ENCODE peak calls at places on chromosomes 6 and 20, in eight cellular contexts. One of them, this sample, is unnamed.

GRCh38 chr20:61057313-61058171 is 194.5 kb upstream of the CDH4 start:
- DNase-seq in A549: no peak
- DNase-seq in BJ: no peak
- DNase-seq in brain microvascular endothelial cell: no peak
- DNase-seq in lung: no peak
- DNase-seq in psoas muscle: no peak
- DNase-seq in AG10803: no peak
- DNase-seq in fibroblast of mammary gland: no peak
- DNase-seq in this sample: no peak

GRCh38 chr6:12261502-12261901 is 28.7 kb upstream of the EDN1 start:
- DNase-seq in BJ: no peak
- DNase-seq in AG10803: no peak
- DNase-seq in brain microvascular endothelial cell: no peak
- DNase-seq in psoas muscle: no peak
- DNase-seq in lung: no peak
- DNase-seq in A549: no peak
- DNase-seq in fibroblast of mammary gland: no peak
- DNase-seq in this sample: no peak

GRCh38 chr20:45589725-45590124 is 10.6 kb upstream of the WFDC8 start:
- DNase-seq in AG10803: no peak
- DNase-seq in BJ: no peak
- DNase-seq in brain microvascular endothelial cell: no peak
- DNase-seq in psoas muscle: no peak
- DNase-seq in lung: no peak
- DNase-seq in A549: no peak
- DNase-seq in fibroblast of mammary gland: no peak
- DNase-seq in this sample: peak; percentile 9

GRCh38 chr6:56246544-56246940 is 838 bp downstream of the COL21A1 start:
- DNase-seq in BJ: no peak
- DNase-seq in A549: no peak
- DNase-seq in AG10803: no peak
- DNase-seq in lung: no peak
- DNase-seq in fibroblast of mammary gland: no peak
- DNase-seq in brain microvascular endothelial cell: no peak
- DNase-seq in psoas muscle: no peak
- DNase-seq in this sample: no peak

GRCh38 chr20:51287628-51288413 is 254.7 kb downstream of the NFATC2 start:
- DNase-seq in BJ: no peak
- DNase-seq in AG10803: no peak
- DNase-seq in A549: no peak
- DNase-seq in lung: no peak
- DNase-seq in fibroblast of mammary gland: no peak
- DNase-seq in psoas muscle: no peak
- DNase-seq in brain microvascular endothelial cell: no peak
- DNase-seq in this sample: no peak

GRCh38 chr6:71592641-71593040 is 293.7 kb upstream of the RIMS1 start:
- DNase-seq in fibroblast of mammary gland: no peak
- DNase-seq in A549: no peak
- DNase-seq in psoas muscle: no peak
- DNase-seq in BJ: no peak
- DNase-seq in brain microvascular endothelial cell: no peak
- DNase-seq in AG10803: no peak
- DNase-seq in lung: no peak
- DNase-seq in this sample: no peak

GRCh38 chr6:40376113-40376650 is 211.0 kb downstream of the LRFN2 start:
- DNase-seq in BJ: no peak
- DNase-seq in AG10803: no peak
- DNase-seq in lung: no peak
- DNase-seq in psoas muscle: no peak
- DNase-seq in A549: no peak
- DNase-seq in brain microvascular endothelial cell: no peak
- DNase-seq in fibroblast of mammary gland: no peak
- DNase-seq in this sample: no peak

GRCh38 chr6:129889580-129889979 is 28.5 kb upstream of the TMEM244 start:
- DNase-seq in lung: no peak
- DNase-seq in A549: no peak
- DNase-seq in psoas muscle: no peak
- DNase-seq in BJ: peak; percentile 56
- DNase-seq in AG10803: peak; percentile 74
- DNase-seq in fibroblast of mammary gland: peak; percentile 94
- DNase-seq in brain microvascular endothelial cell: peak; percentile 88
- DNase-seq in this sample: no peak

GRCh38 chr6:108546079-108547049 is 14.4 kb upstream of the FOXO3 start:
- DNase-seq in fibroblast of mammary gland: no peak
- DNase-seq in A549: no peak
- DNase-seq in brain microvascular endothelial cell: no peak
- DNase-seq in lung: no peak
- DNase-seq in BJ: no peak
- DNase-seq in psoas muscle: no peak
- DNase-seq in AG10803: no peak
- DNase-seq in this sample: no peak

GRCh38 chr6:109441069-109441816 is 719 bp downstream of the SMPD2 start:
- DNase-seq in psoas muscle: peak; percentile 73
- DNase-seq in A549: peak; percentile 60
- DNase-seq in brain microvascular endothelial cell: no peak
- DNase-seq in fibroblast of mammary gland: peak; percentile 31
- DNase-seq in lung: peak; percentile 55
- DNase-seq in AG10803: peak; percentile 40
- DNase-seq in BJ: no peak
- DNase-seq in this sample: no peak

GRCh38 chr20:25313608-25314007 is 65.7 kb downstream of the PYGB start:
- DNase-seq in AG10803: no peak
- DNase-seq in brain microvascular endothelial cell: no peak
- DNase-seq in BJ: no peak
- DNase-seq in fibroblast of mammary gland: no peak
- DNase-seq in A549: no peak
- DNase-seq in lung: no peak
- DNase-seq in psoas muscle: no peak
- DNase-seq in this sample: no peak

GRCh38 chr6:101931766-101932165 is 538.3 kb downstream of the GRIK2 start:
- DNase-seq in psoas muscle: no peak
- DNase-seq in A549: no peak
- DNase-seq in BJ: no peak
- DNase-seq in brain microvascular endothelial cell: no peak
- DNase-seq in fibroblast of mammary gland: no peak
- DNase-seq in AG10803: peak; percentile 9
- DNase-seq in lung: no peak
- DNase-seq in this sample: no peak

GRCh38 chr20:4666001-4666470 is 55.7 kb upstream of the PRND start:
- DNase-seq in brain microvascular endothelial cell: peak; percentile 65
- DNase-seq in psoas muscle: no peak
- DNase-seq in fibroblast of mammary gland: peak; percentile 63
- DNase-seq in AG10803: peak; percentile 61
- DNase-seq in BJ: peak; percentile 40
- DNase-seq in lung: no peak
- DNase-seq in A549: no peak
- DNase-seq in this sample: no peak

GRCh38 chr20:2101057-2101934 is at the start of gene STK35:
- DNase-seq in fibroblast of mammary gland: peak; percentile 47
- DNase-seq in BJ: no peak
- DNase-seq in brain microvascular endothelial cell: no peak
- DNase-seq in A549: peak; percentile 86
- DNase-seq in psoas muscle: no peak
- DNase-seq in AG10803: no peak
- DNase-seq in lung: peak; percentile 82
- DNase-seq in this sample: peak; percentile 16

DNA sequence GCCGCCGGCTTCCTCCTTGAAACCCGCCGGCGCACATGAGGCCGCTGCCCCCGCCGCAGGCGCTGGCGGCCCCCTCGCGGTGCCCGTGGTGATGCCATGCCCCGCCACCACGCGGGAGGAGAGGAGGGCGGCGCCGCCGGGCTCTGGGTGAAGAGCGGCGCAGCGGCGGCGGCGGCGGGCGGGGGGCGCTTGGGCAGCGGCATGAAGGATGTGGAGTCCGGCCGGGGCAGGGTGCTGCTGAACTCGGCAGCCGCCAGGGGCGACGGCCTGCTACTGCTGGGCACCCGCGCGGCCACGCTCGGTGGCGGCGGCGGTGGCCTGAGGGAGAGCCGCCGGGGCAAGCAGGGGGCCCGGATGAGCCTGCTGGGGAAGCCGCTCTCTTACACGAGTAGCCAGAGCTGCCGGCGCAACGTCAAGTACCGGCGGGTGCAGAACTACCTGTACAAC is 253 bp downstream of the KCNQ5 start:
- DNase-seq in AG10803: peak; percentile 48
- DNase-seq in fibroblast of mammary gland: no peak
- DNase-seq in A549: peak; percentile 36
- DNase-seq in BJ: no peak
- DNase-seq in lung: no peak
- DNase-seq in psoas muscle: peak; percentile 84
- DNase-seq in brain microvascular endothelial cell: no peak
- DNase-seq in this sample: no peak
- TF ChIP-seq CTCF in AG10803: peak; percentile 10
- TF ChIP-seq CTCF in fibroblast of mammary gland: no peak
- TF ChIP-seq CTCF in A549: no peak
- TF ChIP-seq CTCF in BJ: peak; percentile 12
- TF ChIP-seq CTCF in lung: no peak
- TF ChIP-seq CTCF in psoas muscle: peak; percentile 41
- TF ChIP-seq CTCF in brain microvascular endothelial cell: peak; percentile 33
- TF ChIP-seq CTCF in this sample: no peak

GRCh38 chr6:163600331-163600730 is 185.8 kb downstream of the QKI start:
- DNase-seq in AG10803: no peak
- DNase-seq in psoas muscle: no peak
- DNase-seq in lung: no peak
- DNase-seq in A549: no peak
- DNase-seq in fibroblast of mammary gland: no peak
- DNase-seq in brain microvascular endothelial cell: no peak
- DNase-seq in BJ: no peak
- DNase-seq in this sample: no peak

GRCh38 chr6:163603395-163603794 is 188.9 kb downstream of the QKI start:
- DNase-seq in lung: no peak
- DNase-seq in fibroblast of mammary gland: no peak
- DNase-seq in psoas muscle: no peak
- DNase-seq in brain microvascular endothelial cell: no peak
- DNase-seq in BJ: no peak
- DNase-seq in AG10803: no peak
- DNase-seq in A549: no peak
- DNase-seq in this sample: no peak

GRCh38 chr6:163600781-163601180 is 186.3 kb downstream of the QKI start:
- DNase-seq in AG10803: no peak
- DNase-seq in BJ: no peak
- DNase-seq in psoas muscle: no peak
- DNase-seq in A549: no peak
- DNase-seq in brain microvascular endothelial cell: no peak
- DNase-seq in fibroblast of mammary gland: no peak
- DNase-seq in lung: no peak
- DNase-seq in this sample: no peak

GRCh38 chr6:163605388-163606097 is 191.0 kb downstream of the QKI start:
- DNase-seq in psoas muscle: no peak
- DNase-seq in AG10803: no peak
- DNase-seq in BJ: no peak
- DNase-seq in lung: no peak
- DNase-seq in A549: no peak
- DNase-seq in fibroblast of mammary gland: no peak
- DNase-seq in brain microvascular endothelial cell: no peak
- DNase-seq in this sample: no peak

DNA sequence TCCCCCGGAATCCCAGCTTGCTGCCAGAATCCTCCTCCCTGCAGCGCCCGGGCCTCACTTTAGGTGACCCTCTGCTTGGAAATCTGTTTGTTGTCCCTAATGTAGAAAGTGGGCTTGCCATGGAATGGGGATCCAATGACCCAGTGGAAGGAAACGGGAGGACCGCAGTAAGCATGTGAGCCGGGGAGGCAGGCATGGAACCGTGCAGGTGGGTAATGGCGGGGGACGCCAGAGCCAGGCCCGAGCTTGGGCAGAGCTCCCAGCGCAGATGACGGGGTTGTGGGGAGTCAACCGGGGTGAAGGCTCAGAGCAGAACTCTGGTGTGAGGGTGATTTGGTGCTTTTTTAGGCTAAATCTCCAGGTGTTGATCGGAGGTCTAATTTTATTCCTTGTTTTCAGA is 188.3 kb downstream of the QKI start:
- DNase-seq in lung: no peak
- DNase-seq in fibroblast of mammary gland: no peak
- DNase-seq in brain microvascular endothelial cell: no peak
- DNase-seq in psoas muscle: no peak
- DNase-seq in A549: no peak
- DNase-seq in BJ: no peak
- DNase-seq in AG10803: no peak
- DNase-seq in this sample: no peak
- H3K4me3 ChIP-seq in lung: no peak overlapping the region
- H3K4me3 ChIP-seq in fibroblast of mammary gland: no peak overlapping the region
- H3K4me3 ChIP-seq in brain microvascular endothelial cell: no peak overlapping the region
- H3K4me3 ChIP-seq in psoas muscle: no peak overlapping the region
- H3K4me3 ChIP-seq in A549: no peak overlapping the region
- H3K4me3 ChIP-seq in BJ: no peak overlapping the region
- H3K4me3 ChIP-seq in AG10803: no peak overlapping the region
- H3K4me3 ChIP-seq in this sample: no peak overlapping the region

GRCh38 chr6:39050453-39051112 is 2.0 kb downstream of the GLP1R start:
- DNase-seq in AG10803: no peak
- DNase-seq in fibroblast of mammary gland: no peak
- DNase-seq in brain microvascular endothelial cell: no peak
- DNase-seq in A549: no peak
- DNase-seq in lung: no peak
- DNase-seq in psoas muscle: no peak
- DNase-seq in BJ: no peak
- DNase-seq in this sample: no peak

GRCh38 chr6:39051399-39052122 is 3.0 kb downstream of the GLP1R start:
- DNase-seq in brain microvascular endothelial cell: no peak
- DNase-seq in AG10803: peak; percentile 8
- DNase-seq in A549: no peak
- DNase-seq in lung: no peak
- DNase-seq in fibroblast of mammary gland: no peak
- DNase-seq in BJ: no peak
- DNase-seq in psoas muscle: no peak
- DNase-seq in this sample: no peak

GRCh38 chr6:39048481-39049399 is at the start of gene GLP1R:
- DNase-seq in brain microvascular endothelial cell: no peak
- DNase-seq in fibroblast of mammary gland: no peak
- DNase-seq in lung: no peak
- DNase-seq in psoas muscle: no peak
- DNase-seq in BJ: no peak
- DNase-seq in A549: no peak
- DNase-seq in AG10803: no peak
- DNase-seq in this sample: no peak

GRCh38 chr6:39047434-39048327 is 900 bp upstream of the GLP1R start:
- DNase-seq in fibroblast of mammary gland: no peak
- DNase-seq in brain microvascular endothelial cell: no peak
- DNase-seq in BJ: no peak
- DNase-seq in psoas muscle: no peak
- DNase-seq in A549: no peak
- DNase-seq in AG10803: no peak
- DNase-seq in lung: no peak
- DNase-seq in this sample: no peak

GRCh38 chr6:39049575-39050283 is 1.1 kb downstream of the GLP1R start:
- DNase-seq in brain microvascular endothelial cell: no peak
- DNase-seq in fibroblast of mammary gland: no peak
- DNase-seq in lung: no peak
- DNase-seq in BJ: no peak
- DNase-seq in psoas muscle: no peak
- DNase-seq in A549: no peak
- DNase-seq in AG10803: no peak
- DNase-seq in this sample: no peak
- TF ChIP-seq CTCF in brain microvascular endothelial cell: no peak
- TF ChIP-seq CTCF in fibroblast of mammary gland: no peak
- TF ChIP-seq CTCF in lung: no peak
- TF ChIP-seq CTCF in BJ: no peak
- TF ChIP-seq CTCF in psoas muscle: no peak
- TF ChIP-seq CTCF in A549: no peak
- TF ChIP-seq CTCF in AG10803: no peak
- TF ChIP-seq CTCF in this sample: no peak

GRCh38 chr6:42279966-42280629 is 62.4 kb upstream of the MRPS10 start:
- DNase-seq in fibroblast of mammary gland: peak; percentile 45
- DNase-seq in AG10803: peak; percentile 38
- DNase-seq in brain microvascular endothelial cell: peak; percentile 20
- DNase-seq in lung: no peak
- DNase-seq in A549: no peak
- DNase-seq in BJ: no peak
- DNase-seq in psoas muscle: peak; percentile 63
- DNase-seq in this sample: no peak
- H3K4me3 ChIP-seq in fibroblast of mammary gland: no peak overlapping the region
- H3K4me3 ChIP-seq in AG10803: no peak overlapping the region
- H3K4me3 ChIP-seq in brain microvascular endothelial cell: no peak overlapping the region
- H3K4me3 ChIP-seq in lung: no peak overlapping the region
- H3K4me3 ChIP-seq in A549: no peak overlapping the region
- H3K4me3 ChIP-seq in BJ: no peak overlapping the region
- H3K4me3 ChIP-seq in psoas muscle: no peak overlapping the region
- H3K4me3 ChIP-seq in this sample: no peak overlapping the region

This sample was measured in kidney epithelial cell.